ENCODE peak calls at places on chromosomes 1 and 21, in five cellular contexts. T, L, U, W and K are unnamed samples.

GRCh38 chr21:44617071-44617501 is 5.2 kb downstream of the KRTAP10-8 start:
- DNase-seq in T (peak; percentile 53), L (no peak), U (no peak), W (no peak), K (peak; percentile 62)

GRCh38 chr1:5980314-5981008 is 11.8 kb downstream of the NPHP4 start:
- DNase-seq in T (peak; percentile 87), L (peak; percentile 72), U (peak; percentile 65), W (peak; percentile 51), K (no peak)

GRCh38 chr1:17192394-17193221 is 12.3 kb upstream of the PADI1 start:
- DNase-seq in T (no peak), L (no peak), U (no peak), W (no peak), K (no peak)

GRCh38 chr1:197481101-197481500 is 213.0 kb downstream of the CRB1 start:
- DNase-seq in T (no peak), L (no peak), U (no peak), W (no peak), K (no peak)

GRCh38 chr21:37546949-37547614 is 180.5 kb downstream of the DYRK1A start:
- DNase-seq in T (no peak), L (no peak), U (no peak), W (no peak), K (no peak)

GRCh38 chr1:159068877-159069276 is 7.7 kb downstream of the AIM2 start:
- DNase-seq in T (no peak), L (no peak), U (no peak), W (no peak), K (no peak)

GRCh38 chr1:222631611-222632208 is 13.8 kb downstream of the MIA3 start:
- DNase-seq in T (no peak), L (no peak), U (no peak), W (no peak), K (no peak)

GRCh38 chr21:33402011-33402979 is 918 bp upstream of the IFNGR2 start:
- DNase-seq in T (peak; percentile 64), L (no peak), U (peak; percentile 65), W (no peak), K (peak; percentile 93)

GRCh38 chr21:45363921-45364463 is 41.0 kb upstream of the COL18A1 start:
- DNase-seq in T (no peak), L (no peak), U (peak; percentile 93), W (peak; percentile 94), K (peak; percentile 97)

GRCh38 chr21:35563885-35564451 is 496.4 kb downstream of the SETD4 start:
- DNase-seq in T (no peak), L (no peak), U (peak; percentile 83), W (no peak), K (no peak)

GRCh38 chr1:90850181-90850924 is 133.3 kb upstream of the BARHL2 start:
- DNase-seq in T (no peak), L (no peak), U (peak; percentile 16), W (no peak), K (no peak)

GRCh38 chr1:177424746-177425145 is 254.0 kb downstream of the BRINP2 start:
- DNase-seq in T (no peak), L (no peak), U (no peak), W (no peak), K (no peak)

GRCh38 chr1:97849350-97850339 is 71.2 kb downstream of the DPYD start:
- DNase-seq in T (no peak), L (no peak), U (no peak), W (no peak), K (no peak)

DNA sequence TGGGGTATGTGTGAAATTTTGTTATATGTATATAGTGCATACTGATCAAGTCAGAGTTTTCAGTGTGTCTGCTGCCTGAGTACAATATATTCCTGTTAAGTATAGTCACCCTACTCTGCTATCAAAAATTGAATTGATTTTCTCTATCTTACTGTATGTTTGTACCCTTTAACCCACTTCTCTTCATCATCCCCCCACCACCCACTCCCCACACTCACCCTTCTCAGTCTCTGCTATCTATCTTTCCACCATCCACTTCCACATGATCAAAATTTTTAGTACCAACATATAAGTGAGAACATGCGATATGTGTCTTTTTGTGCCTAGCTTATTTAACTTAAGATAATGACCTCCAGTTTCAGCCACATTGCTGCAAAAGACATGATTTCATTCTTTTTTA is 4.2 kb downstream of the LY9 start:
- DNase-seq in T (no peak), L (no peak), U (no peak), W (no peak), K (no peak)
- H3K27ac ChIP-seq in T (no peak overlapping the region), L (no peak overlapping the region), U (no peak overlapping the region), W (no peak overlapping the region), K (no peak overlapping the region)

GRCh38 chr21:24025101-24025500 is 1582.2 kb downstream of the MRPL39 start:
- DNase-seq in T (no peak), L (no peak), U (no peak), W (no peak), K (no peak)

GRCh38 chr21:24023402-24023801 is 1583.9 kb downstream of the MRPL39 start:
- DNase-seq in T (no peak), L (no peak), U (no peak), W (no peak), K (no peak)

GRCh38 chr21:24023936-24024335 is 1583.3 kb downstream of the MRPL39 start:
- DNase-seq in T (no peak), L (no peak), U (no peak), W (no peak), K (no peak)
- H3K9me3 ChIP-seq in T (peaks cover 24% of the 10 kb centered on the region), L (peaks cover 4% of the 10 kb centered on the region), U (no peaks in the 10 kb centered on the region), W (peaks cover 17% of the 10 kb centered on the region), K (no peaks in the 10 kb centered on the region)

DNA sequence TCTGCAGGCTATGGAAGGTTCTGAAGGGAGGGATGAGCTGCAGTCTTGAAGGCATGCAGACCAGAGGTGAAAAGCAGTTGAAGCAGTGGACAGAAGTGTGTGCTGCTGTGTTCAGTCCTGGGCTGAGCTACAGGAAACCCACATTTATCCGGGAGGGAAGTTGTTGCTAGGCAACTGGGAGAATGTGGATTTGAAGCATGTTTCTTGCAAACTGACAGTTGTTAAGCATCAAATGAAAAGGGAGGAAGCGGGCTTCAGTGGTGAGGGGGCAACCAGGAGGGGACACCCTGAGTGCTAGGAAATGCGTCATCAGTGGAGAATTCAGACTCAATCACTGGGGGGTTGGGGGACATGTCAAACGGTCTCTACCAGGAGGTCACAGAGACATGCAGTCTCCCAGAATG is 28.7 kb downstream of the ABCA4 start:
- DNase-seq in T (no peak), L (no peak), U (peak; percentile 84), W (no peak), K (no peak)
- H3K27ac ChIP-seq in T (no peak overlapping the region), L (no peak overlapping the region), U (peak overlapping the region; percentile 79), W (no peak overlapping the region), K (peak overlapping the region; percentile 77)

GRCh38 chr1:190011585-190011984 is 466.1 kb downstream of the BRINP3 start:
- DNase-seq in T (no peak), L (no peak), U (no peak), W (no peak), K (no peak)
- H3K9me3 ChIP-seq in T (no peaks in the 10 kb centered on the region), L (no peaks in the 10 kb centered on the region), U (no peaks in the 10 kb centered on the region), W (no peaks in the 10 kb centered on the region), K (no peaks in the 10 kb centered on the region)

GRCh38 chr1:2074944-2075740 is 24.9 kb downstream of the PRKCZ start:
- DNase-seq in T (no peak), L (no peak), U (no peak), W (no peak), K (no peak)
- H3K27ac ChIP-seq in T (no peak overlapping the region), L (no peak overlapping the region), U (no peak overlapping the region), W (no peak overlapping the region), K (no peak overlapping the region)

GRCh38 chr1:153827168-153827964 is 52.2 kb downstream of the SLC27A3 start:
- DNase-seq in T (no peak), L (no peak), U (no peak), W (no peak), K (no peak)
- H3K9me3 ChIP-seq in T (no peaks in the 10 kb centered on the region), L (no peaks in the 10 kb centered on the region), U (no peaks in the 10 kb centered on the region), W (no peaks in the 10 kb centered on the region), K (no peaks in the 10 kb centered on the region)

DNA sequence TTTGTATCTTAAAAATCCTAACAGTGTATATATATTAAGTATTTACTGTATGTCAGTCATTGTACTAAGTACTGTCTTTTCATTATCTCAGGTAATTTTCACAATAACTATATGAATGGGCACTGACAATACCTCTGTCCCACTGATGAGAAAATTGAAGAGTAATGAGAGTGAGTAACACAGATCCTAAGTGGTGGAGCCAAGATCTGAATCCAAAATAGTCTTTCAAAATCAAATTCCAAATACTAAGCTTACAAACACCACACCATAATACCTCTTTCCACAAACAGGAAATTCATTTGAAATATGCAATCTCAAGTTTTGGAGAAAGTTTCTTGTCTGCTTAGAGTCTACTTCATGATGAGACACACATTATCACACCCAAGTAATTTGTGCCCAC is 105.9 kb upstream of the EDEM3 start:
- DNase-seq in T (no peak), L (no peak), U (no peak), W (no peak), K (no peak)
- H3K27ac ChIP-seq in T (no peak overlapping the region), L (no peak overlapping the region), U (no peak overlapping the region), W (no peak overlapping the region), K (no peak overlapping the region)